ENCODE peak calls at places on chromosomes 11 and 22, in ten cellular contexts. Y, R, F, B, P, J, G, Z, C and S are unnamed samples.

GRCh38 chr11:111372538-111372937 is 6.5 kb downstream of the POU2AF1 start:
- DNase-seq in Y (no peak), R (no peak), J (no peak), G (peak; percentile 21), P (no peak), C (no peak), B (no peak), F (no peak), Z (no peak), S (no peak)

GRCh38 chr11:93567406-93567819 is 24.2 kb upstream of the SMCO4 start:
- DNase-seq in C (no peak), Z (peak; percentile 87), Y (peak; percentile 26), R (no peak), P (peak; percentile 62), F (no peak), J (no peak), B (no peak), G (no peak), S (no peak)

GRCh38 chr11:114438303-114438702 is 964 bp upstream of the REXO2 start:
- DNase-seq in Z (no peak), P (no peak), R (no peak), G (no peak), C (no peak), J (no peak), Y (no peak), B (no peak), F (no peak), S (no peak)

GRCh38 chr11:643849-644738 is 7.0 kb downstream of the DRD4 start:
- DNase-seq in C (no peak), G (no peak), R (no peak), P (no peak), J (no peak), F (no peak), B (no peak), Z (no peak), Y (no peak), S (no peak)

GRCh38 chr11:9210922-9211320 is 54.2 kb downstream of the DENND5A start:
- DNase-seq in C (no peak), P (no peak), R (no peak), J (no peak), B (no peak), F (no peak), Z (no peak), Y (no peak), G (peak; percentile 81), S (no peak)

GRCh38 chr11:13786688-13787087 is 118.2 kb downstream of the FAR1 start:
- DNase-seq in P (no peak), J (no peak), F (no peak), Z (no peak), B (no peak), G (no peak), C (no peak), Y (no peak), R (no peak), S (no peak)

GRCh38 chr11:15074206-15075161 is 1.1 kb downstream of the CALCB start:
- DNase-seq in B (peak; percentile 94), P (peak; percentile 82), F (peak; percentile 93), Z (no peak), C (peak; percentile 73), R (peak; percentile 91), Y (peak; percentile 37), J (peak; percentile 71), G (peak; percentile 79), S (peak; percentile 67)

GRCh38 chr11:69449320-69450063 is 32.0 kb upstream of the LINC01488 start:
- DNase-seq in B (peak; percentile 55), C (no peak), G (no peak), Y (no peak), Z (peak; percentile 87), R (no peak), F (peak; percentile 88), P (peak; percentile 91), J (no peak), S (peak; percentile 20)

GRCh38 chr11:74464746-74465145 is 2.6 kb downstream of the KCNE3 start:
- DNase-seq in Z (no peak), P (no peak), Y (no peak), J (no peak), R (no peak), G (no peak), B (no peak), C (no peak), F (no peak), S (no peak)

GRCh38 chr11:60937144-60937527 is 12.9 kb downstream of the TMEM132A start:
- DNase-seq in B (no peak), G (no peak), P (no peak), Y (no peak), R (peak; percentile 64), Z (no peak), F (peak; percentile 72), C (no peak), J (no peak), S (no peak)

GRCh38 chr22:30890689-30891442 is 77.7 kb downstream of the MORC2 start:
- DNase-seq in Z (peak; percentile 69), Y (no peak), G (peak; percentile 49), P (no peak), B (peak; percentile 68), C (no peak), F (peak; percentile 74), R (peak; percentile 66), J (no peak), S (peak; percentile 18)

GRCh38 chr11:77776455-77776854 is 44.1 kb downstream of the RSF1 start:
- DNase-seq in G (peak; percentile 27), Y (no peak), Z (no peak), R (no peak), J (no peak), C (no peak), F (no peak), B (no peak), P (no peak), S (no peak)

GRCh38 chr11:128227466-128227865 is 359.9 kb downstream of the ETS1 start:
- DNase-seq in G (no peak), J (no peak), P (no peak), Y (no peak), B (no peak), F (no peak), Z (no peak), C (no peak), R (no peak), S (no peak)

GRCh38 chr22:31896472-31896871 is 47.9 kb upstream of the YWHAH start:
- DNase-seq in G (no peak), C (no peak), R (no peak), B (no peak), F (no peak), J (no peak), Y (no peak), Z (no peak), P (no peak), S (no peak)

GRCh38 chr11:2515401-2516275 is 70.8 kb downstream of the KCNQ1 start:
- DNase-seq in C (no peak), P (peak; percentile 48), J (no peak), B (peak; percentile 26), R (peak; percentile 59), F (peak; percentile 51), G (no peak), Y (peak; percentile 5), Z (no peak), S (peak; percentile 9)

GRCh38 chr11:78218707-78219492 is 30.2 kb downstream of the USP35 start:
- DNase-seq in B (peak; percentile 17), G (no peak), R (no peak), Y (no peak), C (no peak), F (peak; percentile 11), Z (peak; percentile 33), P (no peak), J (no peak), S (no peak)

GRCh38 chr22:49427941-49428340 is 399.7 kb downstream of the BRD1 start:
- DNase-seq in Y (no peak), J (no peak), P (no peak), Z (no peak), G (no peak), R (no peak), F (no peak), B (no peak), C (no peak), S (no peak)

GRCh38 chr11:134253189-134253993 is at the start of the genes ACAD8 and THYN1:
- DNase-seq in B (peak; percentile 98), Z (peak; percentile 96), R (peak; percentile 98), P (peak; percentile 96), C (peak; percentile 92), F (peak; percentile 99), J (peak; percentile 94), Y (peak; percentile 96), G (peak; percentile 97), S (peak; percentile 89)
- TF ChIP-seq CTCF in B (peak; percentile 39), Z (no peak), R (peak; percentile 48), P (peak; percentile 18), C (no peak), F (peak; percentile 74), J (peak; percentile 36), Y (no peak), G (peak; percentile 15), S (no peak)

DNA sequence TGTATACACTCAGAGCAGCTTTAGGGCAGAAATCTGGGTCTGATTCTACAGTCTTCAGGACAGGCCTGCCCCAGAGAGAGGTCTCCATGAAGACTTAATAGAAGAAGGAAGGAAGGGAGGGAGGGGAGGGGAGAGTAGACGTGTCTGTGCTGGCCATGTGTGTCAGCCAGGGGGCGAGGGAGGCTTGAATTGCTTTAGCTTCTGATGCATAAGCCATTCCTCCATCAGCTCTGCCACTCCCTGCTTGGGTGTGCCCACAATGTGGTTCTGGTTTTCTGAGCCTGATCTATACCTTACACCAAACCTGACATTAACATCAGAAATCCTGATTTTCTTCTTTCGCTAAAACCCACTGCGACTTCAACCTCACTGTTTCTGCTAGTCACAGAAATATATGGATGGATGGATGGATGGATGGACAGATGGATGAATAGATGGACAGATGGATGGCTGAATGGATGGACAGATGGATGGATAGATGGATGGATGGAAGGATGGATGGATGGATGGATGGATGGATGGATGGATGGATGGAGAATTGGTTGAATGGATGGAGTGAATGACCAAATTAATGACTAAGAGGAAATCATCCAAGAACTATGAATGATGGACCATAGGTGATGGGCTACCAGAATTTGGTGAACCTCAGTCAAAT is 56.5 kb upstream of the PRDM11 start:
- DNase-seq in R (no peak), Y (no peak), P (no peak), B (no peak), J (no peak), Z (peak; percentile 29), G (no peak), F (no peak), C (no peak), S (no peak)
- TF ChIP-seq CTCF in R (peak; percentile 4), Y (no peak), P (no peak), B (no peak), J (no peak), Z (no peak), G (no peak), F (no peak), C (peak; percentile 83), S (no peak)

GRCh38 chr11:42234381-42235035 is 775.1 kb upstream of the LRRC4C start:
- DNase-seq in G (no peak), F (no peak), P (no peak), Z (no peak), R (no peak), Y (no peak), B (no peak), C (no peak), J (no peak), S (no peak)
- TF ChIP-seq CTCF in G (no peak), F (no peak), P (no peak), Z (no peak), R (no peak), Y (no peak), B (no peak), C (no peak), J (no peak), S (no peak)

GRCh38 chr22:38981005-38981658 is 1.0 kb upstream of the APOBEC3B start:
- DNase-seq in B (peak; percentile 59), J (no peak), Z (no peak), Y (peak; percentile 54), G (peak; percentile 39), P (no peak), R (no peak), F (no peak), C (no peak), S (no peak)
- TF ChIP-seq CTCF in B (peak; percentile 21), J (peak; percentile 30), Z (no peak), Y (no peak), G (peak; percentile 32), P (no peak), R (peak; percentile 16), F (peak; percentile 25), C (peak; percentile 72), S (no peak)